ENCODE peak calls at places on chromosomes 13 and 19, in ten cellular contexts. H is mesothelial cell of epicardium, Y is tibial nerve, K is omental fat pad, L is foreskin keratinocyte, E is right atrium auricular region, T is esophagus squamous epithelium, S is left lung, C is AG04449, P is WTC11. D is an unnamed sample.

GRCh38 chr19:38842439-38843174 is 7.2 kb downstream of the HNRNPL start:
- DNase-seq in H (no peak), T (no peak), E (no peak), C (no peak), L (no peak), P (no peak), K (no peak), Y (no peak), S (no peak), D (no peak)

GRCh38 chr19:9362905-9363304 is at the start of gene ZNF177:
- DNase-seq in T (no peak), Y (no peak), L (no peak), C (no peak), E (no peak), P (peak), S (no peak), H (no peak), K (no peak), D (no peak)

GRCh38 chr19:5178841-5179625 is 161.6 kb downstream of the PTPRS start:
- DNase-seq in P (no peak), K (no peak), L (no peak), H (no peak), E (no peak), Y (no peak), T (no peak), C (no peak), S (no peak), D (no peak)

GRCh38 chr13:54637377-54637776 is 1608.8 kb downstream of the OLFM4 start:
- DNase-seq in T (no peak), K (no peak), E (no peak), L (no peak), Y (no peak), P (no peak), S (no peak), H (no peak), C (no peak), D (no peak)

GRCh38 chr13:28718186-28718537 is 608 bp downstream of the SLC46A3 start:
- DNase-seq in K (no peak), Y (no peak), S (no peak), E (no peak), P (no peak), L (no peak), T (no peak), C (no peak), H (no peak), D (no peak)

GRCh38 chr13:52651880-52652169 is 811 bp upstream of the SUGT1 start:
- DNase-seq in K (no peak), C (no peak), L (no peak), H (no peak), E (no peak), T (no peak), Y (no peak), P (no peak), S (no peak), D (no peak)

GRCh38 chr13:100828226-100828625 is 153.6 kb upstream of the TMTC4 start:
- DNase-seq in L (no peak), S (no peak), T (no peak), C (no peak), E (no peak), K (no peak), Y (no peak), P (no peak), H (no peak), D (no peak)

GRCh38 chr13:85313761-85314503 is 485.3 kb downstream of the SLITRK6 start:
- DNase-seq in K (no peak), L (peak), S (no peak), H (no peak), E (no peak), P (no peak), C (peak), Y (no peak), T (no peak), D (no peak)

GRCh38 chr13:73901324-73902068 is 232.7 kb downstream of the KLF12 start:
- DNase-seq in Y (no peak), E (no peak), C (no peak), T (no peak), S (no peak), K (no peak), L (no peak), H (no peak), P (no peak), D (no peak)

GRCh38 chr19:13908674-13909073 is 2.7 kb downstream of the CC2D1A start:
- DNase-seq in T (no peak), H (no peak), C (no peak), K (no peak), P (no peak), L (no peak), E (no peak), S (no peak), Y (no peak), D (no peak)

GRCh38 chr13:108877300-108877699 is 247.9 kb downstream of the MYO16 start:
- DNase-seq in Y (no peak), L (peak), C (no peak), E (no peak), H (no peak), P (no peak), S (no peak), K (no peak), T (no peak), D (no peak)

GRCh38 chr19:55683449-55684261 is 8.6 kb downstream of the EPN1 start:
- DNase-seq in L (no peak), H (no peak), C (no peak), E (no peak), S (peak), P (no peak), T (no peak), K (no peak), Y (no peak), D (no peak)

GRCh38 chr19:9789066-9789465 is 20.5 kb upstream of the ZNF846 start:
- DNase-seq in H (no peak), T (no peak), K (no peak), C (no peak), L (no peak), E (no peak), Y (no peak), S (no peak), P (peak), D (no peak)

GRCh38 chr19:49973987-49974386 is 13.0 kb upstream of the SIGLEC11 start:
- DNase-seq in L (no peak), K (no peak), T (no peak), Y (no peak), E (peak), P (no peak), C (no peak), H (no peak), S (peak), D (no peak)

GRCh38 chr13:112113355-112113754 is 46.4 kb downstream of the SOX1 start:
- DNase-seq in H (no peak), L (no peak), C (no peak), T (no peak), K (no peak), P (no peak), Y (no peak), E (no peak), S (no peak), D (no peak)

GRCh38 chr19:12783226-12783848 is 7.9 kb upstream of the JUNB start:
- DNase-seq in L (no peak), C (no peak), T (no peak), E (no peak), K (no peak), Y (no peak), H (no peak), S (no peak), P (no peak), D (peak)

GRCh38 chr13:37526710-37527446 is 71.7 kb downstream of the POSTN start:
- DNase-seq in S (no peak), K (no peak), L (no peak), C (peak), T (no peak), H (no peak), P (no peak), E (no peak), Y (no peak), D (no peak)

GRCh38 chr13:90974249-90974954 is 373.1 kb upstream of the MIR17HG start:
- DNase-seq in T (no peak), H (no peak), K (no peak), P (no peak), Y (no peak), E (no peak), C (no peak), S (no peak), L (no peak), D (no peak)

GRCh38 chr13:90968510-90968909 is 379.0 kb upstream of the MIR17HG start:
- DNase-seq in S (no peak), C (no peak), Y (no peak), T (no peak), L (no peak), H (no peak), P (peak), K (no peak), E (no peak), D (peak)
- TF ChIP-seq CTCF in S (peak), C (no peak), Y (peak), T (no peak), L (peak), H (no peak), P (peak), K (no peak), E (peak), D (peak)

DNA sequence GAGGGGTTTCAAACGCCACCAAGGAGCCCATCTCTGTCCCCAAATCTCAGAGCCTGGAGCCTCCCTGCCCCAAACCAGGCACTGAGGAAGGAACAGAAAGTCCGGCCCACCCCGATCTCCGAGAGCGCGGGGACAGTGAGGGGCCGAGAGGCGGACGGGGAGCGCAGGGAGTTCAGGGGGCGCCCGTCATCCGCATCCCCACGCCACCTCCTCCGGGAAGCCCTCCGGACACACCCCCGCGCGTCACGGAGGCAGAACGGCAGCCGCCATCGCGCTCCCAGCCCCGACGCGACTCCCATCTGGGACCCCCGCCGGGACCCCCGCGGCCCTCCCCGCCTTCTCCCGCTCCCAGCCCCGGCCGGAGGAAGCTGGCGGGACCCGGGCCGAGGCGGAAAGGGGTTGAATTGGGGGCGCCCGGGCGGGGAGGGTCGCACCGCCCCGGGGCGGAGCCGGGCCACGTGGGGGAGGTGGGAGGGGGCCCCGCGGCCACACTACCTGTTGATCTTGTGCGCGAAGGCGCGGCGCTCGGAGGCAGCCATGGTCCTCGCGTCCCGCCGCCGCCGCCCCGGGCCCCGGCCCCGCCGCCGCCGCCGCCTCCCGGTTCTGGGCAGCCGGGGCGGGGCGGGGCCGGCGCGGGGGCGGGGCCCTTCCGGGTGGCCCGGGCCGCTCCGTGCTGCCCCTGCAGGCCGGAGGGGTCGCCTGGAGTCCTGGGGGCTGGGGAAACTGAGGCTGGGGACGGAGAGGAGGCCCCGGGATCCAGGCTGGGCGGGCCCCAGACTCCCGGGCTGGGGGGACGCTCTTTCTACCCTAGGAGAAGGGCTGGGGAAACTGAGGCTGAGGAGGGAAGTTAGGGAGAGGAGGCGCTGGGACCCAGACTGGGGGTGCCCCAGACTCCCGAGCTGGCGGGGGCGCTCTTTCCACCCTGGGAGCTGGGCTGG is at the start of gene DOCK6:
- DNase-seq in L (no peak), K (no peak), S (no peak), C (no peak), H (no peak), Y (no peak), E (no peak), P (peak), T (no peak), D (peak)
- TF ChIP-seq CTCF in L (peak), K (no peak), S (no peak), C (peak), H (no peak), Y (peak), E (peak), P (no peak), T (no peak), D (peak)

DNA sequence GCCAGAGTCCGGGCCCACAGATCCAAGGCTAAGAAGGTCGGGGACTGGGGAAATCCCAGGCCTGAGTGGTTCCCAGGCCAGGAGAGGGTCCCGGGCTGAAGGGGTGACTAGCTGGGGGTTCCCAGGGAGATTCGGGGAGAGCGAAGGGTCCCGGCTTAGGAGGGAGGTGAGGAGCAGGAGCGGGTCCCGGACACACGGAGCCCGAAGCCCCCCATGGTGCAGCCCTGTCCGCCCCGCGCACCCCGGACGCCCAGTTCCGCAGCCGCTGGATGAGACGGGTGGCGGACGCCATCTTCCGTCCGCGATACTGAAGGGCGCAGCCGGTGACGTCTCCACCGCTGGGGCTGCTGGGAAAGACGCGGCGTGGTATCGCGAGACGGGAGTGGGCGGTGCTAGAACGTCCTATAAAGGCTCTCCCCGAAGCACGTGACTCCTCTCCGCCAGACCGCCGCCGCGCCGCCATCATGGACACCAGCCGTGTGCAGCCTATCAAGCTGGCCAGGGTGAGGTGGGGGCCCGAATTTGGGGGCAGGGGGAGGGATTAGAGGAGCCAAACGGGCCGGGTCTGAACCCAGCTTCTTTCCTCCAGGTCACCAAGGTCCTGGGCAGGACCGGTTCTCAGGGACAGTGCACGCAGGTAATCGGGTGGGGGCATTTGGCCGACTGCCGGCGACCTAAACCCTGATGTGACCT is at the start of the genes NDUFA7 and RPS28:
- DNase-seq in K (peak), S (peak), P (peak), H (peak), T (peak), E (peak), L (peak), C (peak), Y (peak), D (peak)
- TF ChIP-seq CTCF in K (no peak), S (peak), P (no peak), H (no peak), T (peak), E (peak), L (peak), C (peak), Y (peak), D (peak)

GRCh38 chr13:44649834-44650233 is 73.7 kb upstream of the TSC22D1 start:
- DNase-seq in C (no peak), T (no peak), H (no peak), S (no peak), Y (no peak), E (no peak), P (no peak), K (no peak), L (no peak), D (no peak)

GRCh38 chr13:44646044-44646443 is 69.9 kb upstream of the TSC22D1 start:
- DNase-seq in T (no peak), C (no peak), Y (no peak), L (no peak), H (no peak), K (no peak), E (no peak), S (no peak), P (no peak), D (no peak)

GRCh38 chr13:44651209-44651608 is 75.1 kb upstream of the TSC22D1 start:
- DNase-seq in S (no peak), H (no peak), E (no peak), C (no peak), Y (no peak), K (no peak), L (no peak), T (no peak), P (no peak), D (no peak)

GRCh38 chr13:44649118-44649455 is 73.0 kb upstream of the TSC22D1 start:
- DNase-seq in K (no peak), Y (no peak), E (no peak), T (no peak), P (no peak), C (no peak), H (no peak), S (no peak), L (no peak), D (no peak)

GRCh38 chr13:44648392-44649117 is 72.4 kb upstream of the TSC22D1 start:
- DNase-seq in P (no peak), Y (no peak), T (no peak), H (no peak), S (no peak), C (no peak), L (no peak), K (no peak), E (no peak), D (peak)
- TF ChIP-seq CTCF in P (no peak), Y (no peak), T (peak), H (peak), S (no peak), C (no peak), L (peak), K (no peak), E (peak), D (peak)

GRCh38 chr13:98869408-98870090 is 108.3 kb downstream of the DOCK9 start:
- DNase-seq in E (no peak), H (no peak), S (no peak), Y (no peak), L (no peak), K (no peak), P (no peak), T (no peak), C (no peak), D (no peak)
- TF ChIP-seq CTCF in E (peak), H (no peak), S (peak), Y (no peak), L (peak), K (no peak), P (no peak), T (no peak), C (no peak), D (peak)

DNA sequence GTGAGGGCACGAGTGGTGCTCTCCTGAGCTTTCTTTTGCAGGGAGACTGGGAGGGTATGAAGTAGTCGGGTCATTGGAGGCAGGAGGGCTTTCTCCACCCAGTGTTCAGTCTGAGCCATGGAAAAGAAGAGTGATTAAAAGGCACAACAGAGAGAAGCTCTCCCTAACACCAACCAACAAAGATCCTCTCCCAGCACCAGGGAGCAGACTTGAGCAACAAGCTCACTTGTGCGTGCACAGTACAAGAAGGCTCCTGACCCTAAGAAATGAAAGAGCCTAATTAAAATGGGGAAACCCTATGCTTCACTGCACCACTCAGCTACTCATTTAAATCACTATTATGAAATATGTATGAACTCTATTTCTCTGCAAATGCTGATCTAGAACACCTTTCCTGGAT is 276.3 kb upstream of the SOX21 start:
- DNase-seq in H (no peak), S (no peak), T (no peak), P (no peak), C (no peak), L (no peak), Y (no peak), K (no peak), E (no peak), D (no peak)
- TF ChIP-seq CTCF in H (no peak), S (no peak), T (no peak), P (no peak), C (no peak), L (peak), Y (no peak), K (no peak), E (no peak), D (no peak)

DNA sequence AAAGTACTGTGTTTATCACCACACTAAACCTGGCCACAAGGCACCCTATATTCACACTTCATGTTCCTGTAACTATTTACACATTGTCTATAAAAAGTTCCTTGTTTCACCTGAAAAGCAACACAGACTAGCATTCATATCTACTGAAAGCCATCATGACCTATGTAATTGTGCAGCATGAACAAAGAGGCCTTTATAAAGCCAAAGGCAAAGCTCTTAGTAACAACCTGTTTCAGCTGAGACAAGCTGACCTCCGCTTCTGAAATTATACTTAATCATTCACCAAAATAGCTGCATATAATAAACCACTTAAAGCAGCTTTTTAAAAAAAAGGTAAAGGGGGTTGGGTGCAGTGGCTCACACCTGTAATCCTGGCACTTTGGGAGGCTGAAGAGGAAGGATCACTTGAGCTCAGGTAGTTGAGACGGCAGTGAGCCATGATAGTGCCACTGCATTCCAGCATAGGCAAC is 106.3 kb downstream of the SLC25A15 start:
- DNase-seq in C (no peak), L (no peak), Y (no peak), E (no peak), P (no peak), H (no peak), T (no peak), S (no peak), K (no peak), D (no peak)
- TF ChIP-seq CTCF in C (no peak), L (no peak), Y (no peak), E (no peak), P (no peak), H (no peak), T (no peak), S (no peak), K (no peak), D (no peak)

D was measured in GM13977.